ENCODE peak calls at places on chromosomes 3 and 15, in six cellular contexts. One of them, this sample, is unnamed.

GRCh38 chr15:45181491-45182285 is 6.1 kb downstream of the SHF start:
- DNase-seq in cardiac fibroblast: no peak
- DNase-seq in CD8-positive, alpha-beta T cell: no peak
- DNase-seq in skeletal muscle cell: no peak
- DNase-seq in gastrocnemius medialis: no peak
- DNase-seq in BJ: no peak
- DNase-seq in this sample: no peak

GRCh38 chr15:85408270-85408746 is 27.9 kb downstream of the AKAP13 start:
- DNase-seq in cardiac fibroblast: no peak
- DNase-seq in skeletal muscle cell: no peak
- DNase-seq in BJ: no peak
- DNase-seq in gastrocnemius medialis: no peak
- DNase-seq in CD8-positive, alpha-beta T cell: no peak
- DNase-seq in this sample: peak

GRCh38 chr15:59741274-59741906 is 52.3 kb upstream of the BNIP2 start:
- DNase-seq in BJ: no peak
- DNase-seq in skeletal muscle cell: no peak
- DNase-seq in gastrocnemius medialis: no peak
- DNase-seq in CD8-positive, alpha-beta T cell: no peak
- DNase-seq in cardiac fibroblast: peak
- DNase-seq in this sample: no peak

GRCh38 chr3:114259566-114259965 is 22.2 kb upstream of the ZNF80 start:
- DNase-seq in gastrocnemius medialis: no peak
- DNase-seq in skeletal muscle cell: no peak
- DNase-seq in CD8-positive, alpha-beta T cell: no peak
- DNase-seq in BJ: no peak
- DNase-seq in cardiac fibroblast: no peak
- DNase-seq in this sample: no peak

GRCh38 chr15:42375252-42375651 is 16.0 kb downstream of the CAPN3 start:
- DNase-seq in BJ: no peak
- DNase-seq in CD8-positive, alpha-beta T cell: no peak
- DNase-seq in skeletal muscle cell: no peak
- DNase-seq in gastrocnemius medialis: no peak
- DNase-seq in cardiac fibroblast: no peak
- DNase-seq in this sample: no peak

GRCh38 chr3:194083253-194084224 is 52.4 kb upstream of the HES1 start:
- DNase-seq in cardiac fibroblast: no peak
- DNase-seq in skeletal muscle cell: peak
- DNase-seq in BJ: no peak
- DNase-seq in CD8-positive, alpha-beta T cell: no peak
- DNase-seq in gastrocnemius medialis: no peak
- DNase-seq in this sample: no peak

GRCh38 chr15:70001859-70002258 is 95.9 kb downstream of the TLE3 start:
- DNase-seq in CD8-positive, alpha-beta T cell: no peak
- DNase-seq in gastrocnemius medialis: no peak
- DNase-seq in cardiac fibroblast: no peak
- DNase-seq in BJ: no peak
- DNase-seq in skeletal muscle cell: no peak
- DNase-seq in this sample: no peak

GRCh38 chr3:29152379-29152778 is 128.5 kb upstream of the RBMS3 start:
- DNase-seq in cardiac fibroblast: no peak
- DNase-seq in CD8-positive, alpha-beta T cell: no peak
- DNase-seq in BJ: no peak
- DNase-seq in gastrocnemius medialis: no peak
- DNase-seq in skeletal muscle cell: no peak
- DNase-seq in this sample: no peak

GRCh38 chr3:32886911-32887310 is 64.5 kb upstream of the CCR4 start:
- DNase-seq in BJ: no peak
- DNase-seq in CD8-positive, alpha-beta T cell: no peak
- DNase-seq in cardiac fibroblast: no peak
- DNase-seq in gastrocnemius medialis: no peak
- DNase-seq in skeletal muscle cell: no peak
- DNase-seq in this sample: no peak

GRCh38 chr3:96190024-96190616 is 624.3 kb upstream of the EPHA6 start:
- DNase-seq in CD8-positive, alpha-beta T cell: no peak
- DNase-seq in BJ: no peak
- DNase-seq in gastrocnemius medialis: no peak
- DNase-seq in skeletal muscle cell: no peak
- DNase-seq in cardiac fibroblast: no peak
- DNase-seq in this sample: no peak

GRCh38 chr3:184801241-184801640 is 10.7 kb upstream of the VPS8 start:
- DNase-seq in BJ: no peak
- DNase-seq in gastrocnemius medialis: no peak
- DNase-seq in CD8-positive, alpha-beta T cell: no peak
- DNase-seq in cardiac fibroblast: no peak
- DNase-seq in skeletal muscle cell: no peak
- DNase-seq in this sample: no peak

GRCh38 chr15:92668086-92668485 is 12.5 kb upstream of the FAM174B start:
- DNase-seq in BJ: no peak
- DNase-seq in skeletal muscle cell: no peak
- DNase-seq in cardiac fibroblast: no peak
- DNase-seq in gastrocnemius medialis: no peak
- DNase-seq in CD8-positive, alpha-beta T cell: no peak
- DNase-seq in this sample: no peak

GRCh38 chr3:109336272-109336957 is 931 bp downstream of the DPPA4 start:
- DNase-seq in cardiac fibroblast: peak
- DNase-seq in BJ: no peak
- DNase-seq in CD8-positive, alpha-beta T cell: no peak
- DNase-seq in gastrocnemius medialis: no peak
- DNase-seq in skeletal muscle cell: no peak
- DNase-seq in this sample: no peak

GRCh38 chr3:12663311-12663935 is 494 bp downstream of the RAF1 start:
- DNase-seq in BJ: no peak
- DNase-seq in CD8-positive, alpha-beta T cell: peak
- DNase-seq in gastrocnemius medialis: peak
- DNase-seq in skeletal muscle cell: no peak
- DNase-seq in cardiac fibroblast: no peak
- DNase-seq in this sample: peak

GRCh38 chr3:49017978-49018706 is at the start of gene DALRD3:
- DNase-seq in BJ: no peak
- DNase-seq in cardiac fibroblast: peak
- DNase-seq in CD8-positive, alpha-beta T cell: peak
- DNase-seq in skeletal muscle cell: no peak
- DNase-seq in gastrocnemius medialis: peak
- DNase-seq in this sample: peak

GRCh38 chr15:81829918-81830317 is 215.9 kb downstream of the MEX3B start:
- DNase-seq in BJ: no peak
- DNase-seq in cardiac fibroblast: no peak
- DNase-seq in gastrocnemius medialis: no peak
- DNase-seq in skeletal muscle cell: no peak
- DNase-seq in CD8-positive, alpha-beta T cell: no peak
- DNase-seq in this sample: no peak

GRCh38 chr3:133548090-133548489 is 25.4 kb upstream of the CDV3 start:
- DNase-seq in gastrocnemius medialis: no peak
- DNase-seq in CD8-positive, alpha-beta T cell: no peak
- DNase-seq in cardiac fibroblast: peak
- DNase-seq in skeletal muscle cell: no peak
- DNase-seq in BJ: no peak
- DNase-seq in this sample: no peak

GRCh38 chr3:190385835-190386688 is 1.9 kb upstream of the CLDN16 start:
- DNase-seq in skeletal muscle cell: peak
- DNase-seq in cardiac fibroblast: peak
- DNase-seq in BJ: peak
- DNase-seq in gastrocnemius medialis: no peak
- DNase-seq in CD8-positive, alpha-beta T cell: no peak
- DNase-seq in this sample: no peak

GRCh38 chr15:83695246-83695645 is 41.3 kb downstream of the ADAMTSL3 start:
- DNase-seq in skeletal muscle cell: no peak
- DNase-seq in cardiac fibroblast: peak
- DNase-seq in gastrocnemius medialis: no peak
- DNase-seq in BJ: no peak
- DNase-seq in CD8-positive, alpha-beta T cell: no peak
- DNase-seq in this sample: no peak

GRCh38 chr3:14279706-14280061 is 101.1 kb downstream of the LSM3 start:
- DNase-seq in skeletal muscle cell: no peak
- DNase-seq in gastrocnemius medialis: peak
- DNase-seq in BJ: no peak
- DNase-seq in CD8-positive, alpha-beta T cell: no peak
- DNase-seq in cardiac fibroblast: no peak
- DNase-seq in this sample: no peak

GRCh38 chr3:43650345-43650744 is 28.5 kb upstream of the ANO10 start:
- DNase-seq in CD8-positive, alpha-beta T cell: no peak
- DNase-seq in cardiac fibroblast: no peak
- DNase-seq in BJ: no peak
- DNase-seq in skeletal muscle cell: no peak
- DNase-seq in gastrocnemius medialis: no peak
- DNase-seq in this sample: no peak
- H3K4me3 ChIP-seq in CD8-positive, alpha-beta T cell: no peak
- H3K4me3 ChIP-seq in cardiac fibroblast: no peak
- H3K4me3 ChIP-seq in BJ: no peak
- H3K4me3 ChIP-seq in skeletal muscle cell: no peak
- H3K4me3 ChIP-seq in gastrocnemius medialis: no peak
- H3K4me3 ChIP-seq in this sample: no peak

GRCh38 chr3:51394541-51394940 is 3.5 kb downstream of the RBM15B start:
- DNase-seq in cardiac fibroblast: no peak
- DNase-seq in gastrocnemius medialis: no peak
- DNase-seq in CD8-positive, alpha-beta T cell: no peak
- DNase-seq in BJ: no peak
- DNase-seq in skeletal muscle cell: no peak
- DNase-seq in this sample: no peak
- H3K4me3 ChIP-seq in cardiac fibroblast: no peak
- H3K4me3 ChIP-seq in gastrocnemius medialis: no peak
- H3K4me3 ChIP-seq in CD8-positive, alpha-beta T cell: no peak
- H3K4me3 ChIP-seq in BJ: no peak
- H3K4me3 ChIP-seq in skeletal muscle cell: no peak
- H3K4me3 ChIP-seq in this sample: no peak

DNA sequence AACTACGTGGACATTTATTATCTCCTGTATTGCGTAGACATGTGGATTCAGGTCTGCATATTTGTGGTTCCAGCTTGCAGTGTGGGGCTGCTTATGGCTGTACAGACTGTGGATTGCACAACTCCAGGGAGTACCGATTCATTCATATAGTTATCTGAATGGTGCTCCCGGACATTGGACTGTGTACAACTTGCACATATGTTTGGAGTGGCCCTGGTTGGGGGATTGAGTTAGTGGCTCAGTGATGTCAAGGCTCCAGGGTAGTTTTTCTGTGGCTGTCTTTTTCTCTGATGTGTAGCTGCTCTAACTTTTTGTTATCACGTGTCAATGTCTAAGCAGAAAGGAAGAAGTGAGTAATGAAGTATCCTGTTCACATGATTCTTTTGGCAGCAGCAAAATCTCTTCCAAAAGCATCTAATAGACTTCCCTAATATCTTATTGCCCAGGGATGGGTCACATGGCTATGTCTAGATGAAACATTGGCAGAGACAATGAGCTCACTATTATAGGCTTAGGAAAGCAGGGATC is 15.8 kb downstream of the ST3GAL6 start:
- DNase-seq in BJ: no peak
- DNase-seq in cardiac fibroblast: peak
- DNase-seq in CD8-positive, alpha-beta T cell: no peak
- DNase-seq in skeletal muscle cell: peak
- DNase-seq in gastrocnemius medialis: no peak
- DNase-seq in this sample: no peak
- H3K4me3 ChIP-seq in BJ: no peak
- H3K4me3 ChIP-seq in cardiac fibroblast: no peak
- H3K4me3 ChIP-seq in CD8-positive, alpha-beta T cell: no peak
- H3K4me3 ChIP-seq in skeletal muscle cell: no peak
- H3K4me3 ChIP-seq in gastrocnemius medialis: no peak
- H3K4me3 ChIP-seq in this sample: no peak

GRCh38 chr3:149657458-149657795 is 398 bp downstream of the WWTR1 start:
- DNase-seq in cardiac fibroblast: peak
- DNase-seq in skeletal muscle cell: no peak
- DNase-seq in gastrocnemius medialis: peak
- DNase-seq in BJ: no peak
- DNase-seq in CD8-positive, alpha-beta T cell: no peak
- DNase-seq in this sample: no peak

GRCh38 chr3:149659173-149659468 is 1.3 kb upstream of the WWTR1 start:
- DNase-seq in gastrocnemius medialis: no peak
- DNase-seq in BJ: no peak
- DNase-seq in CD8-positive, alpha-beta T cell: no peak
- DNase-seq in skeletal muscle cell: no peak
- DNase-seq in cardiac fibroblast: no peak
- DNase-seq in this sample: no peak

GRCh38 chr3:149657796-149658443 is at the start of gene WWTR1:
- DNase-seq in BJ: peak
- DNase-seq in cardiac fibroblast: peak
- DNase-seq in gastrocnemius medialis: peak
- DNase-seq in skeletal muscle cell: peak
- DNase-seq in CD8-positive, alpha-beta T cell: peak
- DNase-seq in this sample: peak

GRCh38 chr3:149660462-149660861 is 2.6 kb upstream of the WWTR1 start:
- DNase-seq in cardiac fibroblast: no peak
- DNase-seq in skeletal muscle cell: no peak
- DNase-seq in BJ: no peak
- DNase-seq in gastrocnemius medialis: no peak
- DNase-seq in CD8-positive, alpha-beta T cell: no peak
- DNase-seq in this sample: no peak

DNA sequence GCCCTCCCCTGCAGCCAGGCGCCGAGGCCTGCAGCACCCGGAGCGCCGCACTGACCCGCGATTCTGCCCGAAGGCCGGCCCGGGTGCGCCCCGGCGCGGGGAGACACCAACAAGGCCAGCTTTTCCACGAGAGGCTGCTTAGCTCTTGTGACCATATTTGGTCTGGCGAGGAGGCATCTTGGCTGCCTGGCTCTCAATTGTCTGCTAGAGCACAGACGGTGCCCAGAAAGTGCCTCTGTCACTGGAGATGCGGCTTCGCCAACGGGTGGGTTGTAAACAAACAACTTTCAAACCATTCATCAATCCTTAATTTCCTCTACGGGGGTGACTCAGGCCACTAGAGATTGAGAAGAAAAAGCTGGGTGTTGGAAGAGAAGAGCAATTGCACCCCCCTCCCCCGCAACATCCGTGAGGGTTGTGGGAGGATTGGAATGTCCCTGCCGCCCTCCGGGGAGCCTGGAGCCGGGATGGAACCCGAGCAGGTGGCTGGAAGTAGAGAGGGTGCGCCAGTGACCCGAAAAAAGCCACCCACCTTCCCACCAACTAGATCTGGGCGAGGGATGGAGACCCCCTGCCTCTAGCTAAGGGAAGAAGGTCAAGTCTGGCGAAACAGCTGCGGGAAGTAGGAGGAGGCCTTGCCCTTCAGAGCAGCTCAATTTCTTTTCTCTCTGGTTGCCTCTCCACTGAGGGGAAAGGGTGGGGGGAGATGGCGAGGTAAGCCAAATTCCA is 783 bp upstream of the WWTR1 start:
- DNase-seq in gastrocnemius medialis: peak
- DNase-seq in CD8-positive, alpha-beta T cell: no peak
- DNase-seq in cardiac fibroblast: peak
- DNase-seq in skeletal muscle cell: peak
- DNase-seq in BJ: peak
- DNase-seq in this sample: peak
- H3K4me3 ChIP-seq in gastrocnemius medialis: peak
- H3K4me3 ChIP-seq in CD8-positive, alpha-beta T cell: peak
- H3K4me3 ChIP-seq in cardiac fibroblast: peak
- H3K4me3 ChIP-seq in skeletal muscle cell: peak
- H3K4me3 ChIP-seq in BJ: peak
- H3K4me3 ChIP-seq in this sample: peak

This sample was measured in CD4-positive, CD25-positive, alpha-beta regulatory T cell.